ENCODE peak calls at places on chromosomes 11 and 22, in four cellular contexts. A is psoas muscle, I is colonic mucosa, Z is brain microvascular endothelial cell. W is an unnamed sample.
A peak's percentile ranks its signal among the peaks of the same experiment; 100 is the strongest.

GRCh38 chr11:22624742-22625447 is 728 bp downstream of the FANCF start:
- DNase-seq in A (peak; percentile 57), I (peak; percentile 76), Z (peak; percentile 48), W (peak; percentile 62)

GRCh38 chr11:20259506-20259905 is 99.2 kb upstream of the DBX1 start:
- DNase-seq in A (no peak), I (no peak), Z (no peak), W (no peak)

GRCh38 chr11:132864811-132865576 is 667.3 kb downstream of the OPCML start:
- DNase-seq in A (no peak), I (no peak), Z (no peak), W (no peak)

GRCh38 chr11:12802418-12803085 is 128.3 kb downstream of the TEAD1 start:
- DNase-seq in A (no peak), I (peak; percentile 89), Z (peak; percentile 79), W (no peak)

GRCh38 chr11:75259711-75260110 is 19.1 kb downstream of the TPBGL start:
- DNase-seq in A (no peak), I (no peak), Z (no peak), W (no peak)

GRCh38 chr22:41523464-41524221 is 20.6 kb downstream of the POLR3H start:
- DNase-seq in A (peak; percentile 25), I (no peak), Z (peak; percentile 71), W (no peak)

GRCh38 chr11:41536001-41536568 is 76.6 kb upstream of the LRRC4C start:
- DNase-seq in A (no peak), I (no peak), Z (no peak), W (no peak)

GRCh38 chr11:74702383-74703007 is 28.7 kb downstream of the CHRDL2 start:
- DNase-seq in A (peak; percentile 60), I (peak; percentile 66), Z (peak; percentile 69), W (peak; percentile 26)

GRCh38 chr11:63937713-63938480 is 905 bp upstream of the NAA40 start:
- DNase-seq in A (no peak), I (peak; percentile 59), Z (no peak), W (no peak)

GRCh38 chr22:37363593-37363992 is 63.7 kb downstream of the ELFN2 start:
- DNase-seq in A (no peak), I (no peak), Z (no peak), W (no peak)

GRCh38 chr11:73227571-73228211 is 9.6 kb downstream of the P2RY2 start:
- DNase-seq in A (no peak), I (peak; percentile 88), Z (no peak), W (no peak)

GRCh38 chr11:7592706-7593105 is 78.9 kb downstream of the PPFIBP2 start:
- DNase-seq in A (peak; percentile 66), I (no peak), Z (no peak), W (no peak)

GRCh38 chr11:103637250-103637649 is 399.2 kb upstream of the DDI1 start:
- DNase-seq in A (no peak), I (no peak), Z (no peak), W (no peak)

GRCh38 chr11:114059278-114059983 is at the start of gene ZBTB16:
- DNase-seq in A (peak; percentile 90), I (peak; percentile 85), Z (no peak), W (peak; percentile 84)

GRCh38 chr22:35589071-35589735 is 27.9 kb downstream of the MB start:
- DNase-seq in A (peak; percentile 84), I (no peak), Z (peak; percentile 65), W (no peak)

GRCh38 chr22:38843201-38843715 is 570 bp downstream of the NPTXR start:
- DNase-seq in A (peak; percentile 46), I (no peak), Z (peak; percentile 22), W (no peak)

GRCh38 chr11:59426361-59427067 is at the start of gene OR5A2:
- DNase-seq in A (no peak), I (no peak), Z (no peak), W (no peak)

GRCh38 chr11:77269484-77270123 is 31.9 kb downstream of the GDPD4 start:
- DNase-seq in A (no peak), I (no peak), Z (peak; percentile 29), W (no peak)

GRCh38 chr22:38249803-38250641 is 22.8 kb downstream of the TMEM184B start:
- DNase-seq in A (no peak), I (no peak), Z (no peak), W (no peak)

GRCh38 chr11:20045098-20045688 is 115.1 kb downstream of the DBX1 start:
- DNase-seq in A (no peak), I (no peak), Z (no peak), W (no peak)

GRCh38 chr22:40928657-40929056 is 22.5 kb upstream of the RBX1 start:
- DNase-seq in A (no peak), I (no peak), Z (no peak), W (no peak)

GRCh38 chr11:93958991-93959390 is 62.2 kb upstream of the HEPHL1 start:
- DNase-seq in A (no peak), I (no peak), Z (no peak), W (no peak)

GRCh38 chr11:35963911-35964310 is 20.0 kb downstream of the LDLRAD3 start:
- DNase-seq in A (no peak), I (no peak), Z (peak; percentile 20), W (no peak)

GRCh38 chr22:31151872-31152271 is 8.1 kb upstream of the RNF185 start:
- DNase-seq in A (no peak), I (no peak), Z (no peak), W (no peak)

GRCh38 chr11:111344032-111344431 is 35.0 kb downstream of the POU2AF1 start:
- DNase-seq in A (peak; percentile 68), I (no peak), Z (no peak), W (no peak)

GRCh38 chr11:111554532-111554931 is 14.0 kb downstream of the LAYN start:
- DNase-seq in A (no peak), I (no peak), Z (no peak), W (no peak)

GRCh38 chr11:46353706-46354105 is 6.4 kb downstream of the DGKZ start:
- DNase-seq in A (no peak), I (no peak), Z (no peak), W (peak; percentile 47)

GRCh38 chr11:46332568-46333128 is 14.6 kb upstream of the DGKZ start:
- DNase-seq in A (no peak), I (no peak), Z (no peak), W (no peak)

GRCh38 chr11:36452987-36453386 is 57.1 kb downstream of the TRAF6 start:
- DNase-seq in A (no peak), I (no peak), Z (no peak), W (no peak)

GRCh38 chr11:19988598-19988997 is 171.7 kb downstream of the DBX1 start:
- DNase-seq in A (peak; percentile 48), I (no peak), Z (peak; percentile 57), W (peak; percentile 49)

GRCh38 chr11:113673566-113674396 is 32.3 kb downstream of the TMPRSS5 start:
- DNase-seq in A (no peak), I (no peak), Z (no peak), W (no peak)

GRCh38 chr22:44172370-44173108 is 8.2 kb upstream of the PARVG start:
- DNase-seq in A (peak; percentile 64), I (peak; percentile 29), Z (peak; percentile 6), W (no peak)

GRCh38 chr22:44168206-44168605 is 12.5 kb upstream of the PARVG start:
- DNase-seq in A (no peak), I (no peak), Z (no peak), W (no peak)

GRCh38 chr22:44171486-44172076 is 9.1 kb upstream of the PARVG start:
- DNase-seq in A (no peak), I (no peak), Z (no peak), W (no peak)

GRCh38 chr22:44173154-44173553 is 7.6 kb upstream of the PARVG start:
- DNase-seq in A (no peak), I (no peak), Z (no peak), W (no peak)

GRCh38 chr22:44170470-44170869 is 10.3 kb upstream of the PARVG start:
- DNase-seq in A (no peak), I (no peak), Z (no peak), W (no peak)
- H3K27ac ChIP-seq in A (no peak overlapping the region), I (no peak overlapping the region), Z (no peak overlapping the region), W (no peak overlapping the region)

DNA sequence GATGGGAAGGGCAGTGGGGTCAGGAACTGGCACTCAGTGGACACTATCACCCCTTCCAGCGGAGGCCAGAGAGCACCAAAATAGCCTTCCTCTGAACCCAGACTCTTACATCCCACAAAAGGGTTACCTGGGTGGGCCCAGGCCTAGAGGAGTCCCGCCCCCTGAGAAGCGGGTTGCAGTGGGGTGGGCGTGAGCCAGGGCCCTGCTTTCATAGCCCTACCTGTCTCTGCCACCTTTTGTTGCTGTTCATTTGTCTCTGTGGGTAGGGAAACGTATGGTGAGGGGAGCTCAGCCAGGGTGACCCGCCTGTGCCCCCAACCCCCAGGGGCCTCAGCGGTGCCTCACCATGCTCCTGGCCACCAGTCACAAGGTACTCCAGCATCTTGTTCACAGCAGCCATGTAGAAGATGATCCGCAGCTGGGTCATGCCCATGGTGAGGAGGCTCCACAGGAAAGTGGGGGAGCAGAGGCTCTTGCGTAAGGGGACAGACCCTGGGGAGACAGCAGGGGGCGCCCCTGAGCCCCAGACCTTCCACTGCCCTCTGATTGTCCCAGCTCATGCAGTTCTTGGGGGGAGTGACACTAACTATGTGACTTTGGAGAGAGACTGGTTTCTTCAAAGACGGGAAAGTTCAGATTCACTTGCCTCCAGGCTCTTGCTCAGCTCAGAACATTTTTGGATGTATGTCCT is 24.0 kb downstream of the SLC43A1 start:
- DNase-seq in A (peak; percentile 49), I (peak; percentile 53), Z (peak; percentile 6), W (no peak)
- H3K27ac ChIP-seq in A (no peak overlapping the region), I (no peak overlapping the region), Z (no peak overlapping the region), W (no peak overlapping the region)

GRCh38 chr11:108929241-108929640 is 264.4 kb downstream of the DDX10 start:
- DNase-seq in A (no peak), I (no peak), Z (peak; percentile 91), W (no peak)
- H3K27ac ChIP-seq in A (no peak overlapping the region), I (no peak overlapping the region), Z (peak overlapping the region; percentile 80), W (no peak overlapping the region)

GRCh38 chr22:49951678-49951985 is 8.9 kb upstream of the PIM3 start:
- DNase-seq in A (no peak), I (no peak), Z (no peak), W (no peak)

GRCh38 chr22:49953680-49954344 is 6.8 kb upstream of the PIM3 start:
- DNase-seq in A (no peak), I (no peak), Z (no peak), W (no peak)

GRCh38 chr22:49951001-49951677 is 9.4 kb upstream of the PIM3 start:
- DNase-seq in A (no peak), I (peak; percentile 94), Z (no peak), W (no peak)

GRCh38 chr22:49953027-49953679 is 7.4 kb upstream of the PIM3 start:
- DNase-seq in A (no peak), I (no peak), Z (no peak), W (no peak)

DNA sequence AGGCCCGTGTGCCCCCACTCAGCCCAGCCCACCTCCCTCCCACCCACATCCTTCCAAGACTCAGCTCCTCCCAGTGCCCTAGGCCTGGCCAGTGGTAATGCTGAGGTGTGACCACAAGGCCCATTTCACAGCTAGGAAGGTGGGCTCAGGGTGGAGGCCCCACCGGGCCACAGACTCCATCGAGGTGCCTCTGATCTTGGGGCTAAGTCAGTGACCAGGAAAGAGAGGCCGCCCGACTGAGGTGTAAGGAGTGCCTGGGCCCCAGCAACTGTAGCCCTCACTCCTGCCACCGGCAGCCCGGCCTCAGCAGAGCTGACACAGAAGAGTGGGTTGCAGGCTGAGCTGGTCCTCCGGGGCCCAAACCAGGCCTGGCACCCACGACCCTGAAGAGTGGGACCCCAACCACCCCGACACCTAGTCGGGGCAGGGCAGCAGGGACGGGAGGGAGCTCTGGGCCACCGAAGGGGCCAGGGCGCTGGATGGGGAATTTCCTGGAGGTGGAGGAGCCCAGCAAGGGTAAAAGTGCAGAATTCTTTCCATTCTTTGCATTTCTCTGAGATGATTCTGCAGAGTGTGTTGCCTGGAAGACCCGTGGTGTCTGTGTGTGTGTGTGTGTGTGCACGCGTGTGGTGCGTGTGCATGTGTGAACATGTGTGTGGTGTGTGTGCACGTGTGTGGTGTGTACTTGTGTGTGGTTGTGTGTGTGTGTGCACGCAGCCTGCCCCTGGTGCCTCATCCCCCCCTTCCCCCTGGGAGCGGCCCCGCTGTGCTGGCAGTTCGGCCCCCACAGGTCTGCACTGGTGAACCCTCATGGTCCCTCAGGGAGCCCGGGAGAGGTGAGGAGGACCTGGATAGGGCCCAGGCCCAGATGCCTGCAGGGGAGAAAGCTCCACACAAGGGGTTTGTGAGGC is 8.3 kb upstream of the PIM3 start:
- DNase-seq in A (no peak), I (no peak), Z (peak; percentile 75), W (no peak)
- H3K27ac ChIP-seq in A (no peak overlapping the region), I (peak overlapping the region; percentile 99), Z (peak overlapping the region; percentile 60), W (no peak overlapping the region)